ENCODE peak calls at places on chromosomes 4 and X, in six cellular contexts. E is hippocampal formation; O is activated naive CD4-positive, alpha-beta T cell treated with Interleukin-2 at 50 U/mL for 16 hours; P is EH; R is D341Med; K is AG20443. L is an unnamed sample.

GRCh38 chr4:41838590-41838989 is 90.1 kb upstream of the PHOX2B start:
- DNase-seq in R (no peak), E (no peak), P (no peak), O (no peak), K (no peak), L (no peak)

GRCh38 chr4:144575181-144575580 is 70.8 kb upstream of the HHIP start:
- DNase-seq in P (no peak), R (peak; percentile 79), K (no peak), E (peak; percentile 26), O (no peak), L (no peak)

GRCh38 chr4:1216869-1217294 is 32.0 kb downstream of the CTBP1 start:
- DNase-seq in R (no peak), E (peak; percentile 16), K (no peak), P (no peak), O (peak; percentile 60), L (peak; percentile 64)

GRCh38 chr4:145679520-145679919 is 426 bp upstream of the C4orf51 start:
- DNase-seq in E (no peak), R (no peak), P (peak; percentile 89), O (no peak), K (peak; percentile 81), L (no peak)

GRCh38 chr4:55592014-55592413 is at the start of gene PDCL2:
- DNase-seq in O (no peak), K (no peak), P (no peak), E (no peak), R (no peak), L (no peak)

GRCh38 chr4:187268940-187269339 is 545.3 kb upstream of the FAT1 start:
- DNase-seq in R (no peak), O (no peak), E (no peak), P (peak; percentile 70), K (peak; percentile 18), L (no peak)

GRCh38 chrX:54093159-54093558 is 48.9 kb upstream of the PHF8 start:
- DNase-seq in O (no peak), P (no peak), R (no peak), E (no peak), K (no peak), L (no peak)

GRCh38 chrX:98962996-98963395 is 1447.1 kb downstream of the PCDH19 start:
- DNase-seq in O (no peak), E (no peak), R (no peak), P (no peak), K (no peak), L (no peak)

GRCh38 chr4:25884040-25884788 is 21.4 kb upstream of the SEL1L3 start:
- DNase-seq in R (no peak), E (no peak), O (no peak), K (peak; percentile 41), P (peak; percentile 86), L (no peak)